ENCODE peak calls at places on chromosomes 3 and 15, in eight cellular contexts. A is germinal center; P is foreskin fibroblast; B is endothelial cell of umbilical vein; V is stimulated activated naive CD4-positive, alpha-beta T cell; U is GM20000; T is putamen; L is T follicular helper cell. O is an unnamed sample.

GRCh38 chr3:66468016-66468735 is 32.6 kb downstream of the LRIG1 start:
- DNase-seq in L (no peak), V (no peak), U (no peak), T (no peak), B (no peak), A (no peak), P (no peak), O (no peak)

GRCh38 chr3:159378391-159378790 is 576.5 kb downstream of the MFSD1 start:
- DNase-seq in P (no peak), T (no peak), A (no peak), B (no peak), U (no peak), V (no peak), L (no peak), O (no peak)

GRCh38 chr3:54427951-54428871 is 305.9 kb downstream of the CACNA2D3 start:
- DNase-seq in L (no peak), T (peak; percentile 53), P (peak; percentile 90), V (no peak), U (peak; percentile 45), B (peak; percentile 41), A (peak; percentile 24), O (peak; percentile 66)

GRCh38 chr3:141979050-141979671 is 102.7 kb downstream of the ATP1B3 start:
- DNase-seq in P (peak; percentile 77), B (peak; percentile 46), A (no peak), L (no peak), T (no peak), U (no peak), V (no peak), O (no peak)

GRCh38 chr15:70643783-70644125 is 119.6 kb downstream of the UACA start:
- DNase-seq in T (no peak), A (no peak), V (no peak), U (no peak), L (no peak), P (peak; percentile 56), B (no peak), O (no peak)

GRCh38 chr15:65476942-65477341 is 40.5 kb downstream of the DPP8 start:
- DNase-seq in L (no peak), B (no peak), U (no peak), V (no peak), P (peak; percentile 83), T (no peak), A (no peak), O (peak; percentile 50)

GRCh38 chr3:46370784-46371183 is at the start of gene CCR5:
- DNase-seq in P (no peak), U (no peak), B (no peak), V (no peak), A (no peak), T (no peak), L (no peak), O (no peak)

GRCh38 chr15:66899555-66900350 is 165.6 kb upstream of the SMAD3 start:
- DNase-seq in L (no peak), P (peak; percentile 55), A (no peak), T (no peak), V (no peak), U (no peak), B (no peak), O (no peak)

GRCh38 chr15:68789041-68789920 is 31.4 kb downstream of the ANP32A start:
- DNase-seq in U (no peak), L (no peak), A (no peak), V (no peak), B (peak; percentile 34), T (no peak), P (no peak), O (no peak)

GRCh38 chr3:27360113-27361078 is 8.8 kb downstream of the NEK10 start:
- DNase-seq in U (no peak), T (no peak), A (peak; percentile 55), V (no peak), B (peak; percentile 98), L (no peak), P (peak; percentile 59), O (no peak)

GRCh38 chr3:49654955-49655556 is 19.1 kb upstream of the APEH start:
- DNase-seq in P (no peak), B (no peak), V (no peak), L (no peak), A (no peak), U (no peak), T (no peak), O (no peak)

GRCh38 chr15:29058903-29059539 is 173.2 kb downstream of the APBA2 start:
- DNase-seq in P (no peak), T (no peak), B (no peak), A (no peak), U (no peak), V (no peak), L (no peak), O (no peak)

GRCh38 chr3:196948442-196949365 is 6.4 kb upstream of the NCBP2 start:
- DNase-seq in B (no peak), U (no peak), A (no peak), V (no peak), L (no peak), P (peak; percentile 67), T (no peak), O (no peak)

GRCh38 chr3:5479229-5479799 is 291.8 kb downstream of the EDEM1 start:
- DNase-seq in P (no peak), V (no peak), A (no peak), U (no peak), L (no peak), B (no peak), T (no peak), O (no peak)

O was measured in non-pigmented ciliary epithelial cell.